ENCODE peak calls at places on chromosomes 16 and 17, in ten cellular contexts. One of them, this sample, is unnamed.

GRCh38 chr17:77344038-77344437 is 203.3 kb downstream of the SEC14L1 start:
- DNase-seq in HT1080: no peak
- DNase-seq in cerebellar nuclear complex: no peak
- DNase-seq in stimulated activated CD4-positive, alpha-beta T cell treated with anti-CD3 and anti-CD28 coated beads, Interleukin-4, amount 100 ng/mL, for 4 hours: no peak
- DNase-seq in choroid plexus epithelial cell: no peak
- DNase-seq in IMR-90: no peak
- DNase-seq in NCI-H1105: no peak
- DNase-seq in GM13976: no peak
- DNase-seq in NT2/D1: no peak
- DNase-seq in substantia nigra: no peak
- DNase-seq in this sample: no peak

GRCh38 chr17:78038748-78039288 is 80.3 kb downstream of the TNRC6C start:
- DNase-seq in substantia nigra: no peak
- DNase-seq in NT2/D1: no peak
- DNase-seq in GM13976: no peak
- DNase-seq in choroid plexus epithelial cell: no peak
- DNase-seq in IMR-90: no peak
- DNase-seq in NCI-H1105: peak
- DNase-seq in HT1080: no peak
- DNase-seq in stimulated activated CD4-positive, alpha-beta T cell treated with anti-CD3 and anti-CD28 coated beads, Interleukin-4, amount 100 ng/mL, for 4 hours: no peak
- DNase-seq in cerebellar nuclear complex: no peak
- DNase-seq in this sample: no peak

GRCh38 chr16:48447428-48447827 is 62.2 kb upstream of the SIAH1 start:
- DNase-seq in GM13976: no peak
- DNase-seq in HT1080: no peak
- DNase-seq in substantia nigra: no peak
- DNase-seq in NCI-H1105: no peak
- DNase-seq in choroid plexus epithelial cell: no peak
- DNase-seq in IMR-90: no peak
- DNase-seq in NT2/D1: no peak
- DNase-seq in cerebellar nuclear complex: no peak
- DNase-seq in stimulated activated CD4-positive, alpha-beta T cell treated with anti-CD3 and anti-CD28 coated beads, Interleukin-4, amount 100 ng/mL, for 4 hours: no peak
- DNase-seq in this sample: no peak

GRCh38 chr17:54694287-54694887 is 206.3 kb upstream of the TOM1L1 start:
- DNase-seq in choroid plexus epithelial cell: no peak
- DNase-seq in HT1080: no peak
- DNase-seq in stimulated activated CD4-positive, alpha-beta T cell treated with anti-CD3 and anti-CD28 coated beads, Interleukin-4, amount 100 ng/mL, for 4 hours: no peak
- DNase-seq in IMR-90: no peak
- DNase-seq in cerebellar nuclear complex: no peak
- DNase-seq in substantia nigra: no peak
- DNase-seq in NT2/D1: no peak
- DNase-seq in NCI-H1105: peak
- DNase-seq in GM13976: no peak
- DNase-seq in this sample: no peak

GRCh38 chr17:61452301-61453290 is at the start of gene TBX4:
- DNase-seq in IMR-90: no peak
- DNase-seq in NCI-H1105: no peak
- DNase-seq in HT1080: no peak
- DNase-seq in cerebellar nuclear complex: no peak
- DNase-seq in NT2/D1: no peak
- DNase-seq in stimulated activated CD4-positive, alpha-beta T cell treated with anti-CD3 and anti-CD28 coated beads, Interleukin-4, amount 100 ng/mL, for 4 hours: no peak
- DNase-seq in choroid plexus epithelial cell: no peak
- DNase-seq in GM13976: no peak
- DNase-seq in substantia nigra: no peak
- DNase-seq in this sample: no peak

GRCh38 chr17:2853111-2853721 is 57.0 kb downstream of the RAP1GAP2 start:
- DNase-seq in GM13976: peak
- DNase-seq in IMR-90: peak
- DNase-seq in HT1080: no peak
- DNase-seq in choroid plexus epithelial cell: peak
- DNase-seq in stimulated activated CD4-positive, alpha-beta T cell treated with anti-CD3 and anti-CD28 coated beads, Interleukin-4, amount 100 ng/mL, for 4 hours: no peak
- DNase-seq in NT2/D1: no peak
- DNase-seq in substantia nigra: peak
- DNase-seq in cerebellar nuclear complex: no peak
- DNase-seq in NCI-H1105: no peak
- DNase-seq in this sample: no peak

GRCh38 chr17:78915872-78916632 is 9.1 kb downstream of the TIMP2 start:
- DNase-seq in IMR-90: no peak
- DNase-seq in HT1080: peak
- DNase-seq in GM13976: no peak
- DNase-seq in stimulated activated CD4-positive, alpha-beta T cell treated with anti-CD3 and anti-CD28 coated beads, Interleukin-4, amount 100 ng/mL, for 4 hours: no peak
- DNase-seq in substantia nigra: no peak
- DNase-seq in NT2/D1: no peak
- DNase-seq in cerebellar nuclear complex: no peak
- DNase-seq in NCI-H1105: no peak
- DNase-seq in choroid plexus epithelial cell: peak
- DNase-seq in this sample: no peak

GRCh38 chr16:58503863-58504688 is 4.1 kb downstream of the NDRG4 start:
- DNase-seq in cerebellar nuclear complex: no peak
- DNase-seq in GM13976: no peak
- DNase-seq in HT1080: no peak
- DNase-seq in NT2/D1: no peak
- DNase-seq in substantia nigra: no peak
- DNase-seq in stimulated activated CD4-positive, alpha-beta T cell treated with anti-CD3 and anti-CD28 coated beads, Interleukin-4, amount 100 ng/mL, for 4 hours: no peak
- DNase-seq in choroid plexus epithelial cell: no peak
- DNase-seq in IMR-90: no peak
- DNase-seq in NCI-H1105: no peak
- DNase-seq in this sample: no peak

GRCh38 chr17:38921756-38922411 is 3.5 kb upstream of the LASP1NB start:
- DNase-seq in stimulated activated CD4-positive, alpha-beta T cell treated with anti-CD3 and anti-CD28 coated beads, Interleukin-4, amount 100 ng/mL, for 4 hours: no peak
- DNase-seq in IMR-90: no peak
- DNase-seq in NT2/D1: no peak
- DNase-seq in cerebellar nuclear complex: no peak
- DNase-seq in choroid plexus epithelial cell: no peak
- DNase-seq in substantia nigra: no peak
- DNase-seq in NCI-H1105: no peak
- DNase-seq in HT1080: no peak
- DNase-seq in GM13976: no peak
- DNase-seq in this sample: no peak

GRCh38 chr16:87550510-87550961 is 51.8 kb upstream of the JPH3 start:
- DNase-seq in choroid plexus epithelial cell: no peak
- DNase-seq in HT1080: no peak
- DNase-seq in cerebellar nuclear complex: no peak
- DNase-seq in stimulated activated CD4-positive, alpha-beta T cell treated with anti-CD3 and anti-CD28 coated beads, Interleukin-4, amount 100 ng/mL, for 4 hours: peak
- DNase-seq in NT2/D1: no peak
- DNase-seq in NCI-H1105: no peak
- DNase-seq in GM13976: peak
- DNase-seq in substantia nigra: no peak
- DNase-seq in IMR-90: no peak
- DNase-seq in this sample: no peak

GRCh38 chr17:31339906-31340661 is 18.7 kb upstream of the EVI2A start:
- DNase-seq in NCI-H1105: no peak
- DNase-seq in NT2/D1: no peak
- DNase-seq in cerebellar nuclear complex: no peak
- DNase-seq in IMR-90: peak
- DNase-seq in choroid plexus epithelial cell: peak
- DNase-seq in HT1080: peak
- DNase-seq in GM13976: no peak
- DNase-seq in stimulated activated CD4-positive, alpha-beta T cell treated with anti-CD3 and anti-CD28 coated beads, Interleukin-4, amount 100 ng/mL, for 4 hours: no peak
- DNase-seq in substantia nigra: no peak
- DNase-seq in this sample: no peak

GRCh38 chr17:57935833-57936807 is 19.1 kb downstream of the CUEDC1 start:
- DNase-seq in IMR-90: peak
- DNase-seq in substantia nigra: peak
- DNase-seq in NT2/D1: no peak
- DNase-seq in choroid plexus epithelial cell: no peak
- DNase-seq in stimulated activated CD4-positive, alpha-beta T cell treated with anti-CD3 and anti-CD28 coated beads, Interleukin-4, amount 100 ng/mL, for 4 hours: no peak
- DNase-seq in cerebellar nuclear complex: no peak
- DNase-seq in GM13976: no peak
- DNase-seq in NCI-H1105: no peak
- DNase-seq in HT1080: no peak
- DNase-seq in this sample: no peak

GRCh38 chr16:59688006-59688405 is 953.9 kb upstream of the GOT2 start:
- DNase-seq in choroid plexus epithelial cell: peak
- DNase-seq in HT1080: no peak
- DNase-seq in cerebellar nuclear complex: no peak
- DNase-seq in NCI-H1105: no peak
- DNase-seq in NT2/D1: peak
- DNase-seq in stimulated activated CD4-positive, alpha-beta T cell treated with anti-CD3 and anti-CD28 coated beads, Interleukin-4, amount 100 ng/mL, for 4 hours: no peak
- DNase-seq in substantia nigra: no peak
- DNase-seq in GM13976: no peak
- DNase-seq in IMR-90: no peak
- DNase-seq in this sample: no peak

GRCh38 chr17:64159051-64159590 is 29.2 kb upstream of the ERN1 start:
- DNase-seq in NCI-H1105: no peak
- DNase-seq in HT1080: no peak
- DNase-seq in NT2/D1: no peak
- DNase-seq in substantia nigra: no peak
- DNase-seq in cerebellar nuclear complex: no peak
- DNase-seq in stimulated activated CD4-positive, alpha-beta T cell treated with anti-CD3 and anti-CD28 coated beads, Interleukin-4, amount 100 ng/mL, for 4 hours: no peak
- DNase-seq in choroid plexus epithelial cell: no peak
- DNase-seq in GM13976: no peak
- DNase-seq in IMR-90: no peak
- DNase-seq in this sample: no peak

GRCh38 chr16:15811778-15812750 is 44.8 kb downstream of the MYH11 start:
- DNase-seq in GM13976: no peak
- DNase-seq in HT1080: peak
- DNase-seq in substantia nigra: no peak
- DNase-seq in IMR-90: peak
- DNase-seq in cerebellar nuclear complex: no peak
- DNase-seq in choroid plexus epithelial cell: peak
- DNase-seq in stimulated activated CD4-positive, alpha-beta T cell treated with anti-CD3 and anti-CD28 coated beads, Interleukin-4, amount 100 ng/mL, for 4 hours: no peak
- DNase-seq in NT2/D1: no peak
- DNase-seq in NCI-H1105: no peak
- DNase-seq in this sample: no peak

GRCh38 chr16:50737420-50737959 is 4.4 kb upstream of the CYLD start:
- DNase-seq in NT2/D1: no peak
- DNase-seq in substantia nigra: no peak
- DNase-seq in GM13976: no peak
- DNase-seq in stimulated activated CD4-positive, alpha-beta T cell treated with anti-CD3 and anti-CD28 coated beads, Interleukin-4, amount 100 ng/mL, for 4 hours: no peak
- DNase-seq in cerebellar nuclear complex: no peak
- DNase-seq in NCI-H1105: no peak
- DNase-seq in IMR-90: peak
- DNase-seq in choroid plexus epithelial cell: no peak
- DNase-seq in HT1080: no peak
- DNase-seq in this sample: no peak

GRCh38 chr16:19419691-19420060 is 2.0 kb downstream of the TMC5 start:
- DNase-seq in NT2/D1: no peak
- DNase-seq in NCI-H1105: no peak
- DNase-seq in cerebellar nuclear complex: no peak
- DNase-seq in IMR-90: peak
- DNase-seq in choroid plexus epithelial cell: no peak
- DNase-seq in stimulated activated CD4-positive, alpha-beta T cell treated with anti-CD3 and anti-CD28 coated beads, Interleukin-4, amount 100 ng/mL, for 4 hours: no peak
- DNase-seq in GM13976: no peak
- DNase-seq in substantia nigra: no peak
- DNase-seq in HT1080: peak
- DNase-seq in this sample: no peak

GRCh38 chr16:68786685-68787418 is 49.8 kb downstream of the CDH1 start:
- DNase-seq in stimulated activated CD4-positive, alpha-beta T cell treated with anti-CD3 and anti-CD28 coated beads, Interleukin-4, amount 100 ng/mL, for 4 hours: no peak
- DNase-seq in choroid plexus epithelial cell: peak
- DNase-seq in cerebellar nuclear complex: no peak
- DNase-seq in substantia nigra: peak
- DNase-seq in NCI-H1105: peak
- DNase-seq in HT1080: peak
- DNase-seq in GM13976: no peak
- DNase-seq in IMR-90: peak
- DNase-seq in NT2/D1: no peak
- DNase-seq in this sample: no peak

GRCh38 chr17:41474863-41475262 is 6.1 kb downstream of the KRT35 start:
- DNase-seq in NT2/D1: no peak
- DNase-seq in choroid plexus epithelial cell: peak
- DNase-seq in GM13976: no peak
- DNase-seq in HT1080: no peak
- DNase-seq in substantia nigra: no peak
- DNase-seq in cerebellar nuclear complex: no peak
- DNase-seq in stimulated activated CD4-positive, alpha-beta T cell treated with anti-CD3 and anti-CD28 coated beads, Interleukin-4, amount 100 ng/mL, for 4 hours: no peak
- DNase-seq in NCI-H1105: no peak
- DNase-seq in IMR-90: no peak
- DNase-seq in this sample: no peak

GRCh38 chr16:68756250-68757051 is 19.4 kb downstream of the CDH1 start:
- DNase-seq in cerebellar nuclear complex: no peak
- DNase-seq in NCI-H1105: no peak
- DNase-seq in stimulated activated CD4-positive, alpha-beta T cell treated with anti-CD3 and anti-CD28 coated beads, Interleukin-4, amount 100 ng/mL, for 4 hours: peak
- DNase-seq in substantia nigra: no peak
- DNase-seq in GM13976: peak
- DNase-seq in HT1080: no peak
- DNase-seq in choroid plexus epithelial cell: no peak
- DNase-seq in IMR-90: no peak
- DNase-seq in NT2/D1: no peak
- DNase-seq in this sample: no peak

GRCh38 chr17:56699186-56699895 is 105.8 kb downstream of the NOG start:
- DNase-seq in stimulated activated CD4-positive, alpha-beta T cell treated with anti-CD3 and anti-CD28 coated beads, Interleukin-4, amount 100 ng/mL, for 4 hours: no peak
- DNase-seq in NT2/D1: peak
- DNase-seq in IMR-90: peak
- DNase-seq in NCI-H1105: no peak
- DNase-seq in cerebellar nuclear complex: no peak
- DNase-seq in choroid plexus epithelial cell: peak
- DNase-seq in HT1080: peak
- DNase-seq in GM13976: no peak
- DNase-seq in substantia nigra: peak
- DNase-seq in this sample: no peak

GRCh38 chr17:47850373-47850691 is 631 bp downstream of the SP6 start:
- DNase-seq in stimulated activated CD4-positive, alpha-beta T cell treated with anti-CD3 and anti-CD28 coated beads, Interleukin-4, amount 100 ng/mL, for 4 hours: no peak
- DNase-seq in HT1080: no peak
- DNase-seq in NT2/D1: no peak
- DNase-seq in NCI-H1105: no peak
- DNase-seq in IMR-90: no peak
- DNase-seq in choroid plexus epithelial cell: no peak
- DNase-seq in cerebellar nuclear complex: no peak
- DNase-seq in substantia nigra: no peak
- DNase-seq in GM13976: no peak
- DNase-seq in this sample: no peak

GRCh38 chr16:71637398-71637797 is 11.4 kb downstream of the MARVELD3 start:
- DNase-seq in choroid plexus epithelial cell: peak
- DNase-seq in HT1080: no peak
- DNase-seq in substantia nigra: no peak
- DNase-seq in stimulated activated CD4-positive, alpha-beta T cell treated with anti-CD3 and anti-CD28 coated beads, Interleukin-4, amount 100 ng/mL, for 4 hours: no peak
- DNase-seq in NT2/D1: peak
- DNase-seq in GM13976: no peak
- DNase-seq in IMR-90: peak
- DNase-seq in cerebellar nuclear complex: no peak
- DNase-seq in NCI-H1105: no peak
- DNase-seq in this sample: no peak

GRCh38 chr16:4172070-4172469 is 55.8 kb upstream of the ADCY9 start:
- DNase-seq in cerebellar nuclear complex: no peak
- DNase-seq in HT1080: no peak
- DNase-seq in stimulated activated CD4-positive, alpha-beta T cell treated with anti-CD3 and anti-CD28 coated beads, Interleukin-4, amount 100 ng/mL, for 4 hours: no peak
- DNase-seq in IMR-90: peak
- DNase-seq in substantia nigra: no peak
- DNase-seq in NT2/D1: no peak
- DNase-seq in NCI-H1105: no peak
- DNase-seq in choroid plexus epithelial cell: peak
- DNase-seq in GM13976: no peak
- DNase-seq in this sample: no peak